ENCODE peak calls at places on chromosomes 12 and 14, in ten cellular contexts. I is endodermal cell; H is stimulated activated CD8-positive, alpha-beta memory T cell treated with anti-CD3 and anti-CD28 coated beads, Interleukin-7, amount 100 ng/mL, for 1 hour; K is cardiac fibroblast; Y is EH; V is naive thymus-derived CD8-positive, alpha-beta T cell; A is NCI-H1092 treated with DMSO at 0.1 percent for 48 hours; D is activated T-helper 1 cell treated with Interleukin-2 at 50 U/mL for 16 hours; E is NCI-H2081 treated with DMSO at 0.1 percent for 48 hours; S is cerebellar cortex. P is an unnamed sample.

GRCh38 chr14:104113631-104114420 is 24.6 kb upstream of the KIF26A start:
- DNase-seq in S (no peak), V (no peak), E (no peak), Y (no peak), I (peak), H (no peak), A (no peak), K (no peak), D (no peak), P (no peak)

GRCh38 chr12:27303139-27304111 is 29.2 kb upstream of the BMAL2 start:
- DNase-seq in Y (peak), E (no peak), A (no peak), S (no peak), V (no peak), I (no peak), D (no peak), K (peak), H (no peak), P (peak)

GRCh38 chr12:67645571-67645970 is 3.0 kb upstream of the DYRK2 start:
- DNase-seq in E (no peak), K (peak), A (no peak), V (no peak), S (no peak), Y (peak), D (no peak), I (no peak), H (no peak), P (peak)

GRCh38 chr14:50055461-50056228 is 60.7 kb downstream of the VCPKMT start:
- DNase-seq in A (no peak), K (no peak), V (no peak), D (no peak), I (no peak), E (no peak), H (no peak), Y (peak), S (no peak), P (no peak)

GRCh38 chr14:103224996-103225874 is 102.0 kb downstream of the TNFAIP2 start:
- DNase-seq in I (no peak), Y (no peak), S (no peak), D (no peak), V (no peak), A (no peak), H (no peak), E (no peak), K (no peak), P (no peak)

GRCh38 chr12:62006076-62006732 is 254.0 kb upstream of the USP15 start:
- DNase-seq in S (peak), K (peak), E (no peak), V (no peak), D (no peak), Y (peak), I (peak), H (no peak), A (peak), P (peak)

GRCh38 chr12:52266514-52266913 is 7.9 kb upstream of the KRT86 start:
- DNase-seq in V (no peak), E (no peak), K (no peak), H (no peak), S (no peak), I (no peak), D (no peak), A (no peak), Y (no peak), P (no peak)

GRCh38 chr12:121536929-121537813 is 43.7 kb downstream of the KDM2B start:
- DNase-seq in V (peak), E (no peak), H (no peak), I (peak), Y (peak), D (peak), S (peak), K (peak), A (peak), P (peak)

GRCh38 chr12:15540469-15540872 is 218.2 kb downstream of the PTPRO start:
- DNase-seq in S (no peak), K (peak), Y (peak), E (no peak), V (no peak), A (no peak), I (no peak), D (no peak), H (no peak), P (no peak)

GRCh38 chr12:65721541-65722190 is 102.6 kb upstream of the HMGA2 start:
- DNase-seq in D (no peak), E (no peak), I (no peak), H (no peak), K (no peak), Y (peak), A (no peak), V (no peak), S (peak), P (no peak)

GRCh38 chr12:9635014-9635413 is 27.3 kb upstream of the KLRB1 start:
- DNase-seq in A (no peak), E (no peak), S (no peak), K (no peak), H (no peak), I (no peak), Y (no peak), D (no peak), V (no peak), P (no peak)

GRCh38 chr12:6635375-6635855 is 344 bp downstream of the LPAR5 start:
- DNase-seq in S (no peak), A (no peak), E (no peak), I (peak), D (peak), V (no peak), Y (peak), K (no peak), H (peak), P (no peak)